ENCODE peak calls at places on chromosomes 2 and 18, in nine cellular contexts. X, M, U, Z, F, L, B, P and C are unnamed samples.
A peak's percentile ranks its signal among the peaks of the same experiment; 100 is the strongest.

GRCh38 chr2:183665403-183665802 is 541.2 kb downstream of the NUP35 start:
- DNase-seq in X (no peak), M (no peak), U (no peak), Z (peak; percentile 86), F (no peak), L (no peak), B (no peak), P (no peak), C (no peak)

GRCh38 chr18:3790702-3791101 is 340.7 kb downstream of the TGIF1 start:
- DNase-seq in X (no peak), M (no peak), U (no peak), Z (peak; percentile 78), F (no peak), L (no peak), B (no peak), P (peak; percentile 48), C (peak; percentile 54)

GRCh38 chr2:151918308-151918707 is 90.1 kb upstream of the ARL5A start:
- DNase-seq in X (no peak), M (peak; percentile 7), U (no peak), Z (no peak), F (no peak), L (no peak), B (no peak), P (no peak), C (no peak)

GRCh38 chr18:374735-375168 is 106.9 kb upstream of the THOC1 start:
- DNase-seq in X (no peak), M (peak; percentile 9), U (no peak), Z (no peak), F (no peak), L (no peak), B (no peak), P (peak; percentile 21), C (no peak)

GRCh38 chr2:159211447-159212396 is 74.8 kb downstream of the WDSUB1 start:
- DNase-seq in X (no peak), M (no peak), U (no peak), Z (no peak), F (no peak), L (no peak), B (no peak), P (peak; percentile 39), C (peak; percentile 23)

GRCh38 chr2:154836622-154837021 is 138.1 kb downstream of the KCNJ3 start:
- DNase-seq in X (no peak), M (no peak), U (no peak), Z (no peak), F (no peak), L (no peak), B (no peak), P (no peak), C (no peak)

GRCh38 chr18:50410894-50411293 is 36.0 kb downstream of the SKA1 start:
- DNase-seq in X (no peak), M (no peak), U (no peak), Z (no peak), F (no peak), L (no peak), B (no peak), P (no peak), C (peak; percentile 5)

GRCh38 chr2:114727012-114727411 is 284.6 kb downstream of the DPP10 start:
- DNase-seq in X (no peak), M (no peak), U (no peak), Z (no peak), F (no peak), L (peak; percentile 55), B (no peak), P (no peak), C (no peak)

GRCh38 chr2:20186078-20186854 is 38.7 kb downstream of the SDC1 start:
- DNase-seq in X (no peak), M (no peak), U (peak; percentile 42), Z (no peak), F (no peak), L (peak; percentile 2), B (no peak), P (peak; percentile 75), C (peak; percentile 58)

GRCh38 chr2:64841462-64841861 is 147.7 kb upstream of the SLC1A4 start:
- DNase-seq in X (no peak), M (no peak), U (no peak), Z (no peak), F (no peak), L (no peak), B (no peak), P (no peak), C (no peak)

GRCh38 chr18:11953113-11953512 is 28.2 kb upstream of the IMPA2 start:
- DNase-seq in X (no peak), M (no peak), U (no peak), Z (no peak), F (no peak), L (no peak), B (no peak), P (peak; percentile 15), C (no peak)

GRCh38 chr2:85924522-85924921 is 35.7 kb upstream of the ST3GAL5 start:
- DNase-seq in X (no peak), M (no peak), U (no peak), Z (no peak), F (peak; percentile 59), L (peak; percentile 79), B (no peak), P (peak; percentile 19), C (peak; percentile 54)

GRCh38 chr18:73545497-73545896 is 602.1 kb downstream of the FBXO15 start:
- DNase-seq in X (no peak), M (no peak), U (no peak), Z (no peak), F (no peak), L (no peak), B (no peak), P (peak; percentile 2), C (no peak)

GRCh38 chr2:219644801-219645480 is 17.5 kb downstream of the SLC4A3 start:
- DNase-seq in X (no peak), M (no peak), U (no peak), Z (no peak), F (peak; percentile 70), L (peak; percentile 87), B (no peak), P (no peak), C (peak; percentile 31)

GRCh38 chr2:124683536-124684407 is 658.7 kb downstream of the CNTNAP5 start:
- DNase-seq in X (no peak), M (no peak), U (no peak), Z (peak; percentile 26), F (no peak), L (no peak), B (no peak), P (peak; percentile 15), C (peak; percentile 89)

GRCh38 chr18:10051877-10052631 is 138.2 kb downstream of the VAPA start:
- DNase-seq in X (no peak), M (no peak), U (no peak), Z (no peak), F (peak; percentile 76), L (no peak), B (no peak), P (peak; percentile 85), C (peak; percentile 96)

GRCh38 chr2:70672990-70673647 is 94.9 kb downstream of the ADD2 start:
- DNase-seq in X (no peak), M (no peak), U (no peak), Z (peak; percentile 55), F (no peak), L (no peak), B (no peak), P (no peak), C (no peak)

GRCh38 chr2:112482309-112483046 is 522 bp downstream of the TTL start:
- DNase-seq in X (peak; percentile 19), M (peak; percentile 30), U (peak; percentile 64), Z (peak; percentile 26), F (peak; percentile 51), L (peak; percentile 83), B (peak; percentile 11), P (peak; percentile 44), C (peak; percentile 56)